ENCODE peak calls at places on chromosomes 7 and 10, in five cellular contexts. L, O, D, K and Z are unnamed samples.

GRCh38 chr10:120011359-120012132 is 119.0 kb downstream of the SEC23IP start:
- DNase-seq in L (no peak), O (no peak), D (no peak), K (no peak), Z (no peak)

GRCh38 chr10:121519901-121520500 is 78.2 kb downstream of the FGFR2 start:
- DNase-seq in L (no peak), O (no peak), D (no peak), K (no peak), Z (no peak)

GRCh38 chr7:106737202-106737562 is 76.2 kb upstream of the CCDC71L start:
- DNase-seq in L (peak; percentile 9), O (no peak), D (no peak), K (peak; percentile 49), Z (peak; percentile 68)

GRCh38 chr10:75476985-75477384 is 45.6 kb downstream of the LRMDA start:
- DNase-seq in L (no peak), O (no peak), D (no peak), K (no peak), Z (no peak)

GRCh38 chr10:124592736-124593430 is 131.3 kb downstream of the LHPP start:
- DNase-seq in L (no peak), O (no peak), D (no peak), K (no peak), Z (no peak)

GRCh38 chr10:78578929-78579328 is 489.8 kb upstream of the ZMIZ1 start:
- DNase-seq in L (no peak), O (no peak), D (no peak), K (no peak), Z (no peak)

GRCh38 chr10:61262486-61263261 is 190.5 kb downstream of the TMEM26 start:
- DNase-seq in L (no peak), O (peak; percentile 58), D (no peak), K (peak; percentile 42), Z (peak; percentile 77)

GRCh38 chr7:116434820-116435341 is 64.7 kb upstream of the CAV2 start:
- DNase-seq in L (no peak), O (peak; percentile 90), D (no peak), K (peak; percentile 90), Z (peak; percentile 92)

GRCh38 chr10:103416436-103417147 is 20.2 kb downstream of the PDCD11 start:
- DNase-seq in L (peak; percentile 27), O (no peak), D (no peak), K (peak; percentile 58), Z (peak; percentile 61)

GRCh38 chr10:93600861-93601773 is at the start of gene RBP4:
- DNase-seq in L (no peak), O (no peak), D (no peak), K (peak; percentile 39), Z (peak; percentile 49)

GRCh38 chr7:29013062-29013461 is 54.9 kb upstream of the TRIL start:
- DNase-seq in L (no peak), O (no peak), D (no peak), K (no peak), Z (no peak)

GRCh38 chr10:108069096-108069495 is 904.6 kb upstream of the SORCS1 start:
- DNase-seq in L (no peak), O (no peak), D (no peak), K (no peak), Z (no peak)

GRCh38 chr10:29389935-29390334 is 101.1 kb downstream of the LYZL1 start:
- DNase-seq in L (no peak), O (no peak), D (no peak), K (no peak), Z (no peak)

GRCh38 chr7:155333346-155334234 is 35.9 kb downstream of the INSIG1 start:
- DNase-seq in L (no peak), O (no peak), D (no peak), K (no peak), Z (no peak)